ENCODE peak calls at places on chromosomes 5 and 9, in nine cellular contexts. One of them, this sample, is unnamed.

GRCh38 chr5:1246711-1247431 is 21.7 kb downstream of the SLC6A18 start:
- DNase-seq in brain microvascular endothelial cell: peak
- DNase-seq in endothelial cell of umbilical vein: peak
- DNase-seq in cardiac fibroblast: peak
- DNase-seq in lung: peak
- DNase-seq in tibial nerve: no peak
- DNase-seq in nephron progenitor cell: peak
- DNase-seq in D721Med: no peak
- DNase-seq in CD4-positive, alpha-beta T cell: no peak
- DNase-seq in this sample: no peak

GRCh38 chr9:75866273-75866871 is 24.1 kb upstream of the PCSK5 start:
- DNase-seq in endothelial cell of umbilical vein: peak
- DNase-seq in cardiac fibroblast: peak
- DNase-seq in CD4-positive, alpha-beta T cell: peak
- DNase-seq in nephron progenitor cell: peak
- DNase-seq in D721Med: no peak
- DNase-seq in tibial nerve: peak
- DNase-seq in brain microvascular endothelial cell: peak
- DNase-seq in lung: peak
- DNase-seq in this sample: no peak

GRCh38 chr5:52886206-52886605 is 98.5 kb downstream of the ITGA1 start:
- DNase-seq in lung: no peak
- DNase-seq in endothelial cell of umbilical vein: no peak
- DNase-seq in CD4-positive, alpha-beta T cell: no peak
- DNase-seq in cardiac fibroblast: no peak
- DNase-seq in nephron progenitor cell: no peak
- DNase-seq in D721Med: no peak
- DNase-seq in tibial nerve: no peak
- DNase-seq in brain microvascular endothelial cell: no peak
- DNase-seq in this sample: no peak

GRCh38 chr5:82276800-82277612 is 1.1 kb downstream of the RPS23 start:
- DNase-seq in cardiac fibroblast: no peak
- DNase-seq in tibial nerve: no peak
- DNase-seq in brain microvascular endothelial cell: no peak
- DNase-seq in nephron progenitor cell: no peak
- DNase-seq in endothelial cell of umbilical vein: no peak
- DNase-seq in lung: no peak
- DNase-seq in D721Med: no peak
- DNase-seq in CD4-positive, alpha-beta T cell: no peak
- DNase-seq in this sample: no peak

GRCh38 chr9:88680505-88681160 is 145.7 kb downstream of the NXNL2 start:
- DNase-seq in nephron progenitor cell: no peak
- DNase-seq in brain microvascular endothelial cell: no peak
- DNase-seq in CD4-positive, alpha-beta T cell: no peak
- DNase-seq in D721Med: no peak
- DNase-seq in lung: no peak
- DNase-seq in tibial nerve: no peak
- DNase-seq in cardiac fibroblast: peak
- DNase-seq in endothelial cell of umbilical vein: no peak
- DNase-seq in this sample: no peak

GRCh38 chr9:134607971-134608370 is 33.6 kb upstream of the COL5A1 start:
- DNase-seq in tibial nerve: no peak
- DNase-seq in lung: no peak
- DNase-seq in brain microvascular endothelial cell: no peak
- DNase-seq in cardiac fibroblast: peak
- DNase-seq in nephron progenitor cell: no peak
- DNase-seq in D721Med: no peak
- DNase-seq in endothelial cell of umbilical vein: no peak
- DNase-seq in CD4-positive, alpha-beta T cell: no peak
- DNase-seq in this sample: no peak

GRCh38 chr5:75412111-75412990 is 75.3 kb downstream of the HMGCR start:
- DNase-seq in lung: no peak
- DNase-seq in cardiac fibroblast: peak
- DNase-seq in CD4-positive, alpha-beta T cell: no peak
- DNase-seq in brain microvascular endothelial cell: no peak
- DNase-seq in tibial nerve: no peak
- DNase-seq in nephron progenitor cell: no peak
- DNase-seq in endothelial cell of umbilical vein: peak
- DNase-seq in D721Med: no peak
- DNase-seq in this sample: no peak

GRCh38 chr5:31270396-31270795 is 76.9 kb downstream of the CDH6 start:
- DNase-seq in tibial nerve: no peak
- DNase-seq in nephron progenitor cell: no peak
- DNase-seq in CD4-positive, alpha-beta T cell: no peak
- DNase-seq in D721Med: no peak
- DNase-seq in endothelial cell of umbilical vein: peak
- DNase-seq in lung: no peak
- DNase-seq in brain microvascular endothelial cell: no peak
- DNase-seq in cardiac fibroblast: peak
- DNase-seq in this sample: no peak

GRCh38 chr5:116645627-116646026 is 71.0 kb upstream of the SEMA6A start:
- DNase-seq in tibial nerve: no peak
- DNase-seq in lung: no peak
- DNase-seq in CD4-positive, alpha-beta T cell: no peak
- DNase-seq in nephron progenitor cell: no peak
- DNase-seq in cardiac fibroblast: no peak
- DNase-seq in D721Med: no peak
- DNase-seq in endothelial cell of umbilical vein: no peak
- DNase-seq in brain microvascular endothelial cell: no peak
- DNase-seq in this sample: no peak

GRCh38 chr9:126915281-126915816 is 767 bp downstream of the RALGPS1 start:
- DNase-seq in brain microvascular endothelial cell: no peak
- DNase-seq in lung: peak
- DNase-seq in CD4-positive, alpha-beta T cell: peak
- DNase-seq in tibial nerve: no peak
- DNase-seq in D721Med: no peak
- DNase-seq in nephron progenitor cell: no peak
- DNase-seq in endothelial cell of umbilical vein: no peak
- DNase-seq in cardiac fibroblast: no peak
- DNase-seq in this sample: no peak

GRCh38 chr5:153678617-153679329 is 188.3 kb downstream of the GRIA1 start:
- DNase-seq in CD4-positive, alpha-beta T cell: no peak
- DNase-seq in nephron progenitor cell: no peak
- DNase-seq in tibial nerve: no peak
- DNase-seq in lung: no peak
- DNase-seq in cardiac fibroblast: peak
- DNase-seq in endothelial cell of umbilical vein: peak
- DNase-seq in D721Med: no peak
- DNase-seq in brain microvascular endothelial cell: no peak
- DNase-seq in this sample: no peak

GRCh38 chr9:71333311-71333710 is 211.9 kb upstream of the TRPM3 start:
- DNase-seq in lung: no peak
- DNase-seq in cardiac fibroblast: no peak
- DNase-seq in D721Med: no peak
- DNase-seq in brain microvascular endothelial cell: no peak
- DNase-seq in nephron progenitor cell: no peak
- DNase-seq in tibial nerve: no peak
- DNase-seq in endothelial cell of umbilical vein: no peak
- DNase-seq in CD4-positive, alpha-beta T cell: no peak
- DNase-seq in this sample: no peak

GRCh38 chr9:81716409-81716808 is 27.1 kb upstream of the TLE1 start:
- DNase-seq in endothelial cell of umbilical vein: no peak
- DNase-seq in nephron progenitor cell: no peak
- DNase-seq in brain microvascular endothelial cell: peak
- DNase-seq in cardiac fibroblast: peak
- DNase-seq in lung: no peak
- DNase-seq in CD4-positive, alpha-beta T cell: no peak
- DNase-seq in tibial nerve: no peak
- DNase-seq in D721Med: no peak
- DNase-seq in this sample: no peak

GRCh38 chr5:151612689-151613427 is 21.7 kb upstream of the FAT2 start:
- DNase-seq in lung: no peak
- DNase-seq in D721Med: no peak
- DNase-seq in brain microvascular endothelial cell: no peak
- DNase-seq in tibial nerve: no peak
- DNase-seq in nephron progenitor cell: no peak
- DNase-seq in cardiac fibroblast: no peak
- DNase-seq in endothelial cell of umbilical vein: no peak
- DNase-seq in CD4-positive, alpha-beta T cell: peak
- DNase-seq in this sample: no peak

GRCh38 chr5:107257885-107258520 is 412.7 kb downstream of the EFNA5 start:
- DNase-seq in lung: no peak
- DNase-seq in endothelial cell of umbilical vein: no peak
- DNase-seq in cardiac fibroblast: no peak
- DNase-seq in CD4-positive, alpha-beta T cell: no peak
- DNase-seq in D721Med: no peak
- DNase-seq in nephron progenitor cell: no peak
- DNase-seq in tibial nerve: no peak
- DNase-seq in brain microvascular endothelial cell: no peak
- DNase-seq in this sample: no peak

GRCh38 chr5:83553000-83553486 is 81.5 kb downstream of the VCAN start:
- DNase-seq in CD4-positive, alpha-beta T cell: no peak
- DNase-seq in endothelial cell of umbilical vein: no peak
- DNase-seq in tibial nerve: no peak
- DNase-seq in brain microvascular endothelial cell: no peak
- DNase-seq in cardiac fibroblast: peak
- DNase-seq in D721Med: no peak
- DNase-seq in lung: no peak
- DNase-seq in nephron progenitor cell: no peak
- DNase-seq in this sample: no peak

GRCh38 chr9:127916665-127917581 is at the start of gene ST6GALNAC4:
- DNase-seq in tibial nerve: peak
- DNase-seq in lung: peak
- DNase-seq in brain microvascular endothelial cell: peak
- DNase-seq in D721Med: peak
- DNase-seq in CD4-positive, alpha-beta T cell: peak
- DNase-seq in nephron progenitor cell: peak
- DNase-seq in cardiac fibroblast: peak
- DNase-seq in endothelial cell of umbilical vein: peak
- DNase-seq in this sample: peak

GRCh38 chr9:128098017-128098935 is 29.3 kb downstream of the PTGES2 start:
- DNase-seq in cardiac fibroblast: peak
- DNase-seq in brain microvascular endothelial cell: peak
- DNase-seq in tibial nerve: peak
- DNase-seq in nephron progenitor cell: peak
- DNase-seq in endothelial cell of umbilical vein: peak
- DNase-seq in D721Med: peak
- DNase-seq in CD4-positive, alpha-beta T cell: peak
- DNase-seq in lung: peak
- DNase-seq in this sample: no peak

GRCh38 chr5:150632305-150633160 is 7.9 kb upstream of the SYNPO start:
- DNase-seq in CD4-positive, alpha-beta T cell: no peak
- DNase-seq in brain microvascular endothelial cell: peak
- DNase-seq in D721Med: no peak
- DNase-seq in nephron progenitor cell: no peak
- DNase-seq in lung: no peak
- DNase-seq in cardiac fibroblast: peak
- DNase-seq in endothelial cell of umbilical vein: peak
- DNase-seq in tibial nerve: no peak
- DNase-seq in this sample: no peak

GRCh38 chr5:59326551-59326950 is 567.0 kb downstream of the PDE4D start:
- DNase-seq in CD4-positive, alpha-beta T cell: no peak
- DNase-seq in tibial nerve: no peak
- DNase-seq in D721Med: no peak
- DNase-seq in brain microvascular endothelial cell: no peak
- DNase-seq in nephron progenitor cell: no peak
- DNase-seq in endothelial cell of umbilical vein: no peak
- DNase-seq in lung: no peak
- DNase-seq in cardiac fibroblast: peak
- DNase-seq in this sample: no peak

DNA sequence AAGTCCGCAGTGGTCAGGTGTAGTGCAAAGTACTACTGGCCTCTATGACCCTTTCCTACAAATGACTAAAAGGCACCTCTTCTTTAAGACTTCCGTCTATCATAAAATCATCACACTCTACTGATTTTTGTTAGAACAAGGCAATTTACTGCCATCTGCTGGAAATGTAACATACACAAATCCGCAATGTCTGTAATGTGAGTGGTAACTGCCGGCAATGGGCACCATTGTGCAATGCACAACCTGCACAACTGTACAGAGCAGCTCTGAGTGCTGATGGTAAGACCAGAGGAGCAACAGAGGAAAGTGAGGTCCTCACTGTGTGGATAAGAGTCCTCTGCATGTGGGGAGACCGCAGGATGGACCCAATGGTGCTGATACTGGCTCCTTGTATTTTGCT is 103.8 kb downstream of the ATPSCKMT start:
- DNase-seq in CD4-positive, alpha-beta T cell: no peak
- DNase-seq in nephron progenitor cell: no peak
- DNase-seq in D721Med: no peak
- DNase-seq in cardiac fibroblast: peak
- DNase-seq in lung: no peak
- DNase-seq in brain microvascular endothelial cell: peak
- DNase-seq in tibial nerve: no peak
- DNase-seq in endothelial cell of umbilical vein: no peak
- DNase-seq in this sample: no peak
- TF ChIP-seq CTCF in CD4-positive, alpha-beta T cell: no peak
- TF ChIP-seq CTCF in nephron progenitor cell: peak
- TF ChIP-seq CTCF in D721Med: peak
- TF ChIP-seq CTCF in cardiac fibroblast: peak
- TF ChIP-seq CTCF in lung: no peak
- TF ChIP-seq CTCF in brain microvascular endothelial cell: peak
- TF ChIP-seq CTCF in tibial nerve: no peak
- TF ChIP-seq CTCF in endothelial cell of umbilical vein: no peak
- TF ChIP-seq CTCF in this sample: no peak

DNA sequence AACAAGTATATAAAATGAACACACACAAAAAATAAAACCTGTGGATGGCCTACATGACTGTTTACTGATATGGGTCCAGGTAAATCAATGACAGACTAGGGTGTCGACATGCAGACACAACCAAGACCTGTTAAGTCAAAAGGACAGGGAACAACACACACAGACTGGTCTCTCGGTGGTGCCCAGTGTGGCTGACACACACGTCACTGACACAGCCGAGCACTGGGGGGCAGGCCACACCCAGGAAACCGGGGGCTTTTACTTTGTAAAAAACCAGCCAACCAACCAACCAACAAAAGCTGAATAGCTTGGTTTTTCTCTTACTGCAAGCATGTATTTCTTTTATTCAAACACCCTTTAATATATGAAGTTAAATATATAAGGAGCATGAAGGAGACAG is 5.0 kb downstream of the FAM163B start:
- DNase-seq in brain microvascular endothelial cell: peak
- DNase-seq in D721Med: no peak
- DNase-seq in tibial nerve: no peak
- DNase-seq in lung: no peak
- DNase-seq in nephron progenitor cell: no peak
- DNase-seq in CD4-positive, alpha-beta T cell: peak
- DNase-seq in endothelial cell of umbilical vein: no peak
- DNase-seq in cardiac fibroblast: peak
- DNase-seq in this sample: no peak
- TF ChIP-seq CTCF in brain microvascular endothelial cell: peak
- TF ChIP-seq CTCF in D721Med: no peak
- TF ChIP-seq CTCF in tibial nerve: peak
- TF ChIP-seq CTCF in lung: no peak
- TF ChIP-seq CTCF in nephron progenitor cell: no peak
- TF ChIP-seq CTCF in CD4-positive, alpha-beta T cell: no peak
- TF ChIP-seq CTCF in endothelial cell of umbilical vein: no peak
- TF ChIP-seq CTCF in cardiac fibroblast: no peak
- TF ChIP-seq CTCF in this sample: no peak

GRCh38 chr9:130359819-130360218 is 84.9 kb upstream of the ASS1 start:
- DNase-seq in endothelial cell of umbilical vein: no peak
- DNase-seq in lung: no peak
- DNase-seq in nephron progenitor cell: no peak
- DNase-seq in CD4-positive, alpha-beta T cell: no peak
- DNase-seq in brain microvascular endothelial cell: no peak
- DNase-seq in tibial nerve: no peak
- DNase-seq in D721Med: no peak
- DNase-seq in cardiac fibroblast: no peak
- DNase-seq in this sample: no peak
- TF ChIP-seq CTCF in endothelial cell of umbilical vein: no peak
- TF ChIP-seq CTCF in lung: no peak
- TF ChIP-seq CTCF in nephron progenitor cell: no peak
- TF ChIP-seq CTCF in CD4-positive, alpha-beta T cell: no peak
- TF ChIP-seq CTCF in brain microvascular endothelial cell: no peak
- TF ChIP-seq CTCF in tibial nerve: no peak
- TF ChIP-seq CTCF in D721Med: no peak
- TF ChIP-seq CTCF in cardiac fibroblast: no peak
- TF ChIP-seq CTCF in this sample: no peak

GRCh38 chr5:142167458-142167857 is 58.9 kb downstream of the NDFIP1 start:
- DNase-seq in CD4-positive, alpha-beta T cell: no peak
- DNase-seq in lung: no peak
- DNase-seq in D721Med: no peak
- DNase-seq in tibial nerve: no peak
- DNase-seq in brain microvascular endothelial cell: no peak
- DNase-seq in nephron progenitor cell: no peak
- DNase-seq in cardiac fibroblast: no peak
- DNase-seq in endothelial cell of umbilical vein: no peak
- DNase-seq in this sample: no peak
- TF ChIP-seq CTCF in CD4-positive, alpha-beta T cell: no peak
- TF ChIP-seq CTCF in lung: no peak
- TF ChIP-seq CTCF in D721Med: no peak
- TF ChIP-seq CTCF in tibial nerve: no peak
- TF ChIP-seq CTCF in brain microvascular endothelial cell: peak
- TF ChIP-seq CTCF in nephron progenitor cell: no peak
- TF ChIP-seq CTCF in cardiac fibroblast: peak
- TF ChIP-seq CTCF in endothelial cell of umbilical vein: no peak
- TF ChIP-seq CTCF in this sample: no peak

This sample was measured in activated B cell treated with CpG ODN at 0.5 μM for 24 hours.